ENCODE peak calls at places on chromosomes 5 and 9, in four cellular contexts. One of them, this sample, is unnamed.
A peak's percentile ranks its signal among the peaks of the same experiment; 100 is the strongest.

GRCh38 chr5:151812757-151813309 is 41.1 kb downstream of the G3BP1 start:
- DNase-seq in T-helper 9 cell: no peak
- DNase-seq in NCI-H1105: no peak
- DNase-seq in small intestine: no peak
- DNase-seq in this sample: no peak

GRCh38 chr5:90095292-90096060 is 314.1 kb downstream of the CETN3 start:
- DNase-seq in T-helper 9 cell: no peak
- DNase-seq in NCI-H1105: no peak
- DNase-seq in small intestine: no peak
- DNase-seq in this sample: no peak

GRCh38 chr5:170254056-170254455 is 21.3 kb downstream of the C5orf58 start:
- DNase-seq in T-helper 9 cell: peak; percentile 52
- DNase-seq in NCI-H1105: no peak
- DNase-seq in small intestine: peak; percentile 62
- DNase-seq in this sample: no peak

GRCh38 chr9:94800424-94801117 is 74.1 kb downstream of the AOPEP start:
- DNase-seq in T-helper 9 cell: no peak
- DNase-seq in NCI-H1105: no peak
- DNase-seq in small intestine: no peak
- DNase-seq in this sample: no peak

GRCh38 chr5:39224196-39224754 is 4.9 kb upstream of the FYB1 start:
- DNase-seq in T-helper 9 cell: no peak
- DNase-seq in NCI-H1105: no peak
- DNase-seq in small intestine: peak; percentile 30
- DNase-seq in this sample: no peak

GRCh38 chr5:129972774-129973173 is 68.5 kb downstream of the CHSY3 start:
- DNase-seq in T-helper 9 cell: no peak
- DNase-seq in NCI-H1105: no peak
- DNase-seq in small intestine: no peak
- DNase-seq in this sample: no peak

GRCh38 chr5:142664634-142665033 is 21.3 kb downstream of the FGF1 start:
- DNase-seq in T-helper 9 cell: no peak
- DNase-seq in NCI-H1105: no peak
- DNase-seq in small intestine: no peak
- DNase-seq in this sample: no peak

GRCh38 chr5:137236266-137236665 is 262.9 kb downstream of the SPOCK1 start:
- DNase-seq in T-helper 9 cell: no peak
- DNase-seq in NCI-H1105: no peak
- DNase-seq in small intestine: no peak
- DNase-seq in this sample: no peak

GRCh38 chr9:125651907-125652306 is 55.1 kb downstream of the MAPKAP1 start:
- DNase-seq in T-helper 9 cell: no peak
- DNase-seq in NCI-H1105: no peak
- DNase-seq in small intestine: no peak
- DNase-seq in this sample: no peak

GRCh38 chr5:149466457-149466972 is 84.7 kb downstream of the CSNK1A1 start:
- DNase-seq in T-helper 9 cell: no peak
- DNase-seq in NCI-H1105: no peak
- DNase-seq in small intestine: peak; percentile 92
- DNase-seq in this sample: peak; percentile 24

GRCh38 chr5:141875795-141876627 is 2.2 kb downstream of the PCDH1 start:
- DNase-seq in T-helper 9 cell: no peak
- DNase-seq in NCI-H1105: no peak
- DNase-seq in small intestine: peak; percentile 93
- DNase-seq in this sample: no peak

This sample was measured in NCI-H1436 treated with DMSO at 0.1 percent for 48 hours.